ENCODE peak calls at places on chromosome 18, in ten cellular contexts. E, G, A, Q, K, C, R, N, Z and O are unnamed samples.
A peak's percentile ranks its signal among the peaks of the same experiment; 100 is the strongest.

GRCh38 chr18:3624818-3625716 is 175.1 kb downstream of the TGIF1 start:
- DNase-seq in A (peak; percentile 86), E (peak; percentile 73), Z (peak; percentile 55), R (no peak), K (no peak), C (no peak), Q (peak; percentile 62), G (no peak), N (no peak), O (no peak)

GRCh38 chr18:68735498-68736343 is 20.8 kb upstream of the TMX3 start:
- DNase-seq in C (peak; percentile 52), E (no peak), R (peak; percentile 23), A (no peak), Z (no peak), K (no peak), Q (no peak), N (no peak), G (peak; percentile 15), O (no peak)

GRCh38 chr18:8890957-8891464 is 185.7 kb downstream of the MTCL1 start:
- DNase-seq in R (no peak), Z (no peak), E (no peak), C (peak; percentile 58), A (no peak), K (no peak), N (peak; percentile 91), Q (no peak), G (no peak), O (no peak)

GRCh38 chr18:22282311-22283235 is 113.2 kb downstream of the GATA6 start:
- DNase-seq in G (no peak), A (peak; percentile 55), Q (no peak), Z (no peak), C (no peak), R (peak; percentile 50), K (no peak), E (no peak), N (no peak), O (no peak)

GRCh38 chr18:2536493-2536892 is 34.8 kb downstream of the METTL4 start:
- DNase-seq in R (no peak), Z (no peak), K (no peak), G (no peak), Q (no peak), E (no peak), A (no peak), C (no peak), N (no peak), O (no peak)

GRCh38 chr18:56096861-56097260 is 508.9 kb upstream of the TCF4 start:
- DNase-seq in Q (no peak), K (no peak), R (no peak), E (no peak), G (no peak), A (no peak), N (no peak), C (no peak), Z (no peak), O (no peak)

GRCh38 chr18:13269599-13270011 is 51.0 kb downstream of the LDLRAD4 start:
- DNase-seq in N (no peak), G (peak; percentile 35), E (peak; percentile 11), R (no peak), Q (peak; percentile 43), K (peak; percentile 44), C (no peak), Z (no peak), A (no peak), O (no peak)

GRCh38 chr18:39788395-39788794 is 2166.6 kb upstream of the PIK3C3 start:
- DNase-seq in Q (no peak), G (no peak), C (no peak), A (no peak), R (no peak), N (no peak), K (no peak), Z (no peak), E (no peak), O (no peak)

GRCh38 chr18:26819046-26819445 is 46.5 kb downstream of the AQP4 start:
- DNase-seq in R (no peak), N (no peak), K (no peak), C (no peak), G (no peak), Z (no peak), Q (no peak), E (no peak), A (no peak), O (no peak)

GRCh38 chr18:79169958-79170555 is 100.9 kb downstream of the ATP9B start:
- DNase-seq in Q (no peak), Z (no peak), E (no peak), R (no peak), N (no peak), C (no peak), G (no peak), A (no peak), K (no peak), O (no peak)

GRCh38 chr18:62452280-62452824 is 70.5 kb upstream of the ZCCHC2 start:
- DNase-seq in N (no peak), Z (no peak), Q (no peak), R (no peak), C (no peak), G (no peak), A (no peak), K (no peak), E (peak; percentile 21), O (no peak)

GRCh38 chr18:57940166-57940565 is 103.9 kb upstream of the NEDD4L start:
- DNase-seq in C (no peak), Q (no peak), E (no peak), K (no peak), Z (no peak), N (no peak), R (no peak), A (no peak), G (no peak), O (no peak)

GRCh38 chr18:3246636-3247242 is 862 bp upstream of the MYL12A start:
- DNase-seq in Z (peak; percentile 53), K (peak; percentile 24), C (peak; percentile 40), R (no peak), Q (peak; percentile 13), A (peak; percentile 38), N (no peak), E (peak; percentile 34), G (no peak), O (no peak)

GRCh38 chr18:38241736-38242135 is 676.1 kb upstream of the CELF4 start:
- DNase-seq in Q (no peak), G (no peak), C (no peak), Z (no peak), A (no peak), N (no peak), E (no peak), K (no peak), R (no peak), O (no peak)

GRCh38 chr18:63553117-63553516 is 10.9 kb downstream of the SERPINB12 start:
- DNase-seq in C (no peak), Q (no peak), G (no peak), R (no peak), A (no peak), N (no peak), E (no peak), K (no peak), Z (no peak), O (no peak)

GRCh38 chr18:42882146-42882545 is 233.3 kb downstream of the RIT2 start:
- DNase-seq in G (no peak), R (no peak), Z (no peak), Q (no peak), K (no peak), N (no peak), A (no peak), E (no peak), C (no peak), O (no peak)

GRCh38 chr18:9708057-9708881 is at the start of gene RAB31:
- DNase-seq in Z (peak; percentile 56), Q (no peak), E (peak; percentile 34), C (peak; percentile 74), A (no peak), R (no peak), N (no peak), G (no peak), K (peak; percentile 85), O (no peak)

GRCh38 chr18:3097082-3097481 is 84.1 kb upstream of the LPIN2 start:
- DNase-seq in E (no peak), A (peak; percentile 57), N (no peak), R (peak; percentile 63), C (no peak), Z (no peak), Q (no peak), G (no peak), K (no peak), O (no peak)